ENCODE peak calls at places on chromosomes 12 and 14, in six cellular contexts. S is endothelial cell, C is aorta, B is type B pancreatic cell, M is memory B cell, P is nephron progenitor cell. Z is an unnamed sample.

GRCh38 chr12:132492522-132492921 is 2.6 kb downstream of the FBRSL1 start:
- DNase-seq in S (no peak), C (no peak), B (no peak), M (no peak), P (no peak), Z (no peak)

GRCh38 chr12:80877706-80878384 is 59.9 kb downstream of the LIN7A start:
- DNase-seq in S (no peak), C (no peak), B (no peak), M (no peak), P (no peak), Z (no peak)

GRCh38 chr12:55067701-55068100 is 47.9 kb downstream of the NEUROD4 start:
- DNase-seq in S (no peak), C (no peak), B (no peak), M (no peak), P (peak), Z (no peak)

GRCh38 chr12:130322263-130322662 is 15.4 kb upstream of the PIWIL1 start:
- DNase-seq in S (no peak), C (no peak), B (no peak), M (no peak), P (no peak), Z (no peak)

GRCh38 chr12:113788020-113788856 is 177.9 kb downstream of the RBM19 start:
- DNase-seq in S (no peak), C (no peak), B (no peak), M (no peak), P (no peak), Z (no peak)

GRCh38 chr12:30796891-30797371 is 42.2 kb upstream of the CAPRIN2 start:
- DNase-seq in S (no peak), C (no peak), B (no peak), M (no peak), P (peak), Z (no peak)

GRCh38 chr12:93113317-93114006 is 184.4 kb upstream of the EEA1 start:
- DNase-seq in S (no peak), C (no peak), B (no peak), M (no peak), P (no peak), Z (no peak)

GRCh38 chr12:80472912-80473500 is 29.0 kb downstream of the PTPRQ start:
- DNase-seq in S (no peak), C (no peak), B (no peak), M (no peak), P (peak), Z (no peak)

GRCh38 chr12:2027379-2027778 is 23.1 kb upstream of the DCP1B start:
- DNase-seq in S (no peak), C (no peak), B (no peak), M (no peak), P (no peak), Z (no peak)

GRCh38 chr14:90581745-90582144 is 184.9 kb downstream of the CALM1 start:
- DNase-seq in S (no peak), C (no peak), B (no peak), M (no peak), P (no peak), Z (no peak)

GRCh38 chr12:40405419-40405818 is 180.6 kb downstream of the LRRK2 start:
- DNase-seq in S (no peak), C (no peak), B (no peak), M (no peak), P (no peak), Z (no peak)

GRCh38 chr12:93022603-93023340 is 93.7 kb upstream of the EEA1 start:
- DNase-seq in S (no peak), C (no peak), B (no peak), M (no peak), P (no peak), Z (no peak)

Z was measured in RWPE2.